ENCODE peak calls at places on chromosomes 4 and X, in six cellular contexts. Y is lower leg skin; I is upper lobe of right lung; P is CD8-positive, alpha-beta T cell; K is dorsolateral prefrontal cortex; R is fibroblast of mammary gland. Z is an unnamed sample.
A peak's percentile ranks its signal among the peaks of the same experiment; 100 is the strongest.

GRCh38 chrX:44903107-44903506 is 30.1 kb downstream of the KDM6A start:
- DNase-seq in Y (no peak), I (no peak), P (no peak), K (no peak), R (peak; percentile 89), Z (no peak)

GRCh38 chr4:174663254-174663653 is 141.0 kb upstream of the HPGD start:
- DNase-seq in Y (no peak), I (no peak), P (no peak), K (no peak), R (peak; percentile 44), Z (no peak)

GRCh38 chr4:56641494-56642051 is 39.5 kb downstream of the HOPX start:
- DNase-seq in Y (no peak), I (no peak), P (no peak), K (no peak), R (peak; percentile 97), Z (no peak)

GRCh38 chrX:10769165-10769564 is 148.8 kb upstream of the MID1 start:
- DNase-seq in Y (no peak), I (no peak), P (no peak), K (no peak), R (peak; percentile 52), Z (no peak)

GRCh38 chr4:78543424-78544238 is 7.9 kb upstream of the ANXA3 start:
- DNase-seq in Y (no peak), I (no peak), P (no peak), K (no peak), R (no peak), Z (no peak)

GRCh38 chr4:38461342-38461741 is 202.7 kb upstream of the KLF3 start:
- DNase-seq in Y (no peak), I (no peak), P (no peak), K (no peak), R (peak; percentile 23), Z (no peak)

GRCh38 chr4:82125170-82125862 is 248.5 kb downstream of the HNRNPD start:
- DNase-seq in Y (no peak), I (no peak), P (no peak), K (no peak), R (no peak), Z (no peak)

GRCh38 chr4:28075557-28075956 is 1214.9 kb downstream of the STIM2 start:
- DNase-seq in Y (no peak), I (no peak), P (no peak), K (no peak), R (no peak), Z (no peak)

GRCh38 chrX:119690921-119691716 is 1.8 kb downstream of the SEPTIN6 start:
- DNase-seq in Y (no peak), I (no peak), P (no peak), K (peak; percentile 5), R (peak; percentile 68), Z (no peak)

GRCh38 chr4:121651597-121651996 is 45.2 kb downstream of the ANXA5 start:
- DNase-seq in Y (no peak), I (no peak), P (no peak), K (no peak), R (no peak), Z (no peak)

GRCh38 chrX:112313201-112313600 is 230.6 kb upstream of the TRPC5 start:
- DNase-seq in Y (no peak), I (no peak), P (no peak), K (no peak), R (no peak), Z (no peak)

GRCh38 chr4:55554453-55555030 is 7.8 kb upstream of the CLOCK start:
- DNase-seq in Y (no peak), I (no peak), P (no peak), K (no peak), R (peak; percentile 74), Z (no peak)

DNA sequence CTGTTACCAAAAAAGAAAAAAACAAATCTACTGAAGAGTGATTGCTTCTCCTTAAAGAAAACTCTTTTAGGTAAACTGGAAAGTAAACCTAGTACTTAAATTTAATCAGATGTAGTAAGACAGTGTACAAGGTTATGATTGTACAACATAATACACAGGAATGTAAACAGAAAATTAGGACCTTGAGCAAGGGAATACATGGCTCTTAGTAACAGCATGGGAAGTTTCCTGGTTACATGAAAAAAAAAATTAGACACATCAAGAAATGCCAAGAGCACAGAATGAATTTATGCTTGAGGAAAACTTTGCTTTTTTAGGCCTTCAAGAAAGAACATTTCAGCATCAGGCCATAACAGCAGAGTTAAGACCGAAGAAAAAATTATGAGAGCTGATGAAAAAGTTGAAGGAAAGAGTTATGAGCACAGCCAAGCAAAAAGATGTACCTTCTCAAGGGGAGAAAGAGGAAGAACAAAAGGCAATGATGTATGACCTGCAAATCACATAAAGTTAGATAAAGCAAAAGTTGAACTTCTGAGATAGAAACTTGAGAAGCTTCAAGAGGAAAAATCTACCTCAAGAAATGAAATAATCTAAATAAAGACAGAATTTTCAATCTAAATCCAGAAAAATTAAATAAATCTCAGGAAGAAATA is 311.6 kb downstream of the GALNTL6 start:
- DNase-seq in Y (no peak), I (no peak), P (no peak), K (no peak), R (no peak), Z (no peak)
- TF ChIP-seq CTCF in Y (no peak), I (no peak), P (no peak), K (no peak), R (no peak), Z (no peak)

GRCh38 chr4:9942921-9943600 is 78.2 kb downstream of the SLC2A9 start:
- DNase-seq in Y (no peak), I (no peak), P (no peak), K (no peak), R (no peak), Z (no peak)

GRCh38 chr4:9944431-9945425 is 76.6 kb downstream of the SLC2A9 start:
- DNase-seq in Y (no peak), I (no peak), P (no peak), K (no peak), R (no peak), Z (no peak)

GRCh38 chr4:9943761-9944160 is 77.5 kb downstream of the SLC2A9 start:
- DNase-seq in Y (no peak), I (no peak), P (no peak), K (no peak), R (no peak), Z (no peak)

GRCh38 chr4:9947168-9948062 is 73.9 kb downstream of the SLC2A9 start:
- DNase-seq in Y (no peak), I (no peak), P (no peak), K (no peak), R (no peak), Z (no peak)

GRCh38 chr4:9946171-9946570 is 75.1 kb downstream of the SLC2A9 start:
- DNase-seq in Y (no peak), I (no peak), P (no peak), K (no peak), R (no peak), Z (no peak)
- TF ChIP-seq CTCF in Y (no peak), I (no peak), P (no peak), K (no peak), R (no peak), Z (no peak)

GRCh38 chr4:100422911-100423310 is 94.9 kb downstream of the EMCN start:
- DNase-seq in Y (no peak), I (no peak), P (no peak), K (no peak), R (no peak), Z (no peak)

GRCh38 chr4:100420571-100420970 is 97.3 kb downstream of the EMCN start:
- DNase-seq in Y (no peak), I (no peak), P (no peak), K (no peak), R (peak; percentile 16), Z (no peak)

GRCh38 chr4:100424376-100424775 is 93.4 kb downstream of the EMCN start:
- DNase-seq in Y (no peak), I (no peak), P (no peak), K (no peak), R (no peak), Z (no peak)

GRCh38 chr4:100417565-100417964 is 100.3 kb downstream of the EMCN start:
- DNase-seq in Y (no peak), I (no peak), P (no peak), K (no peak), R (peak; percentile 80), Z (no peak)

GRCh38 chr4:100421356-100421978 is 96.4 kb downstream of the EMCN start:
- DNase-seq in Y (no peak), I (no peak), P (no peak), K (no peak), R (peak; percentile 67), Z (no peak)
- TF ChIP-seq CTCF in Y (no peak), I (peak; percentile 47), P (peak; percentile 36), K (peak; percentile 55), R (peak; percentile 64), Z (no peak)

GRCh38 chr4:108512615-108513505 is 107.5 kb upstream of the RPL34 start:
- DNase-seq in Y (no peak), I (no peak), P (peak; percentile 31), K (no peak), R (peak; percentile 59), Z (peak; percentile 37)
- TF ChIP-seq CTCF in Y (no peak), I (peak; percentile 33), P (peak; percentile 53), K (peak; percentile 27), R (peak; percentile 43), Z (no peak)

GRCh38 chrX:109841257-109841656 is 108.2 kb upstream of the ACSL4 start:
- DNase-seq in Y (no peak), I (no peak), P (no peak), K (no peak), R (no peak), Z (no peak)

GRCh38 chrX:109842611-109843010 is 109.6 kb upstream of the ACSL4 start:
- DNase-seq in Y (no peak), I (no peak), P (no peak), K (no peak), R (no peak), Z (no peak)

GRCh38 chrX:109841869-109842579 is 109.0 kb upstream of the ACSL4 start:
- DNase-seq in Y (no peak), I (no peak), P (no peak), K (no peak), R (peak; percentile 53), Z (no peak)

GRCh38 chrX:109840585-109840984 is 107.5 kb upstream of the ACSL4 start:
- DNase-seq in Y (peak; percentile 17), I (no peak), P (no peak), K (no peak), R (peak; percentile 97), Z (no peak)

GRCh38 chrX:109839694-109840358 is 106.8 kb upstream of the ACSL4 start:
- DNase-seq in Y (no peak), I (peak; percentile 58), P (no peak), K (no peak), R (peak; percentile 63), Z (no peak)
- TF ChIP-seq CTCF in Y (no peak), I (no peak), P (no peak), K (no peak), R (peak; percentile 30), Z (no peak)